ENCODE peak calls at places on chromosomes 11 and 22, in ten cellular contexts. K, C, A, J, T, U, R, M, D and V are unnamed samples.

GRCh38 chr22:33240901-33241300 is 182.7 kb upstream of the SYN3 start:
- DNase-seq in K (no peak), C (no peak), A (no peak), J (no peak), T (no peak), U (peak), R (no peak), M (peak), D (no peak), V (no peak)

GRCh38 chr11:64524534-64525042 is 66.4 kb upstream of the SLC22A12 start:
- DNase-seq in K (no peak), C (no peak), A (no peak), J (no peak), T (no peak), U (no peak), R (peak), M (no peak), D (no peak), V (no peak)

GRCh38 chr22:31618057-31618456 is 44.0 kb downstream of the PISD start:
- DNase-seq in K (no peak), C (no peak), A (no peak), J (no peak), T (no peak), U (no peak), R (no peak), M (no peak), D (no peak), V (no peak)

GRCh38 chr22:30402036-30402759 is 5.4 kb downstream of the SEC14L2 start:
- DNase-seq in K (no peak), C (no peak), A (no peak), J (no peak), T (no peak), U (peak), R (no peak), M (peak), D (no peak), V (no peak)

GRCh38 chr11:97269527-97269926 is 879.7 kb downstream of the JRKL start:
- DNase-seq in K (no peak), C (no peak), A (no peak), J (no peak), T (no peak), U (peak), R (no peak), M (peak), D (no peak), V (no peak)

GRCh38 chr22:43186272-43187170 is at the start of gene TTLL12:
- DNase-seq in K (peak), C (peak), A (peak), J (no peak), T (peak), U (peak), R (peak), M (peak), D (no peak), V (no peak)

GRCh38 chr11:72398058-72398758 is 36.1 kb downstream of the CLPB start:
- DNase-seq in K (no peak), C (no peak), A (no peak), J (no peak), T (no peak), U (no peak), R (no peak), M (no peak), D (no peak), V (no peak)

GRCh38 chr11:115257286-115258077 is 246.7 kb downstream of the CADM1 start:
- DNase-seq in K (no peak), C (no peak), A (no peak), J (no peak), T (no peak), U (no peak), R (no peak), M (no peak), D (no peak), V (no peak)

GRCh38 chr22:45090364-45090960 is 73.3 kb upstream of the NUP50 start:
- DNase-seq in K (peak), C (peak), A (no peak), J (no peak), T (peak), U (no peak), R (no peak), M (peak), D (no peak), V (no peak)

GRCh38 chr11:2708757-2709281 is 9.0 kb upstream of the KCNQ1OT1 start:
- DNase-seq in K (peak), C (peak), A (no peak), J (no peak), T (peak), U (peak), R (no peak), M (peak), D (no peak), V (no peak)

GRCh38 chr11:63682045-63682915 is 980 bp downstream of the RTN3 start:
- DNase-seq in K (peak), C (no peak), A (peak), J (no peak), T (no peak), U (peak), R (no peak), M (peak), D (no peak), V (no peak)

DNA sequence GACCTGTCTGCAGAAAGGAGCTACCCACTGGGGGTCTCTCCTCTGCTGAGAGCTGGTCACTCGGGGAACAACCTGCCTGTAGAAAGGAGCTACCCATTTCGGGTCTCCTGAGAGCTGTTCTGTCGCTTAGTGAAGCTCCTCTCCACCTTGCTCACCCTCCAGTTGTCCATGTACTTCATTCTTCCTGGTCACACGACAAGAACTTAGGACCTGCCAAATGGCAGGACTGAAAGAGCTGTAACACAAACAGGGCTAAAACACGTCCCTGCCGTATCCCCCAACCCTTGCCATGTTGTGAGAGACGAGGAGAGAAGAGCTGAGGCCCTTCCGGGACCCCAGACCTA is 24.1 kb upstream of the RNASEH2C start:
- DNase-seq in K (no peak), C (no peak), A (no peak), J (no peak), T (no peak), U (no peak), R (no peak), M (no peak), D (no peak), V (no peak)
- TF ChIP-seq CTCF in K (no peak), C (no peak), A (no peak), J (no peak), T (no peak), U (no peak), R (no peak), M (no peak), D (no peak), V (no peak)

GRCh38 chr11:58573451-58574104 is 2.1 kb downstream of the LPXN start:
- DNase-seq in K (peak), C (peak), A (peak), J (peak), T (peak), U (peak), R (no peak), M (peak), D (peak), V (no peak)
- H3K4me3 ChIP-seq in K (peak), C (no peak), A (no peak), J (no peak), T (peak), U (peak), R (peak), M (no peak), D (no peak), V (no peak)

GRCh38 chr11:78418584-78419211 is 1.1 kb upstream of the GAB2 start:
- DNase-seq in K (peak), C (peak), A (no peak), J (no peak), T (no peak), U (no peak), R (no peak), M (no peak), D (no peak), V (no peak)

GRCh38 chr11:78419327-78419726 is 1.7 kb upstream of the GAB2 start:
- DNase-seq in K (peak), C (peak), A (peak), J (peak), T (peak), U (peak), R (no peak), M (peak), D (peak), V (peak)

GRCh38 chr11:78417175-78417887 is at the start of gene GAB2:
- DNase-seq in K (no peak), C (no peak), A (no peak), J (no peak), T (no peak), U (no peak), R (peak), M (no peak), D (no peak), V (no peak)

GRCh38 chr11:78416285-78417174 is 1.1 kb downstream of the GAB2 start:
- DNase-seq in K (peak), C (peak), A (peak), J (peak), T (peak), U (peak), R (peak), M (peak), D (peak), V (peak)

GRCh38 chr11:78417888-78418583 is 416 bp upstream of the GAB2 start:
- DNase-seq in K (peak), C (peak), A (peak), J (peak), T (peak), U (peak), R (peak), M (peak), D (no peak), V (no peak)
- TF ChIP-seq CTCF in K (no peak), C (peak), A (peak), J (no peak), T (peak), U (no peak), R (no peak), M (no peak), D (no peak), V (no peak)

GRCh38 chr11:113473983-113474361 is 1.2 kb downstream of the DRD2 start:
- DNase-seq in K (no peak), C (no peak), A (no peak), J (no peak), T (peak), U (no peak), R (no peak), M (no peak), D (no peak), V (no peak)

GRCh38 chr11:113474362-113475159 is 637 bp downstream of the DRD2 start:
- DNase-seq in K (peak), C (peak), A (peak), J (no peak), T (peak), U (peak), R (no peak), M (peak), D (peak), V (peak)

GRCh38 chr11:113477321-113477720 is 2.1 kb upstream of the DRD2 start:
- DNase-seq in K (peak), C (no peak), A (no peak), J (no peak), T (no peak), U (no peak), R (no peak), M (peak), D (no peak), V (no peak)

GRCh38 chr11:113476553-113476952 is 1.4 kb upstream of the DRD2 start:
- DNase-seq in K (no peak), C (no peak), A (no peak), J (no peak), T (no peak), U (no peak), R (no peak), M (no peak), D (no peak), V (no peak)

DNA sequence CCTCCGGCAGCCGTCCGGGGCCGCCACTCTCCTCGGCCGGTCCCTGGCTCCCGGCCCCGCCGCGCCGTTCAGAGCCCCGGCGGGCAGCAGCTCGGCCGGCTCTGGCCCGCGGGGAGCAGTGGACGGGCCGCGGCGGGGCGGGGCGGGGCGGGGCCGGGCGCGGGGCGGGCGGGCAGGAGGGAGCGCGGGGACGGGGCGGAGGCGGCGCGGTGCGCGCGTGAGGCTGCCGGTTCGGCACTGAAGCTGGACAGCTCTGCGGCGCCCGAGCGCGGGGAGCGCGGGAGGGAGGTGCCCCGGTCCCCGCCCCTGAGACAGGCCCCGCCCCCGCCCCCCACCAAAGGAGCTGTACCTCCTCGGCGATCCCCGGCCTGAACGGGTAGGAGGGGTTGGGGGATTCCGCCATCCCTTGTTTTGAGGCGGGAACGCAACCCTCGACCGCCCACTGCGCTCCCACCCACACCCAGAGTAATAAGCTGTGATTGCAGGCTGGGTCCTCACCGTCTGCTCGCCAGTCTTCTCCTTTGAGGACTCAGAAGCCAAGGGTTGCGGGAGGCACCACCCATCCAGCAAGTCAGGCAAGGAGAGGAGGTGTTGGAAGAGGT is at the start of gene DRD2:
- DNase-seq in K (no peak), C (no peak), A (no peak), J (no peak), T (no peak), U (no peak), R (no peak), M (peak), D (no peak), V (no peak)
- H3K4me3 ChIP-seq in K (peak), C (no peak), A (no peak), J (no peak), T (no peak), U (no peak), R (no peak), M (peak), D (peak), V (no peak)

GRCh38 chr22:49977578-49977977 is 17.0 kb downstream of the PIM3 start:
- DNase-seq in K (no peak), C (no peak), A (no peak), J (no peak), T (no peak), U (no peak), R (no peak), M (no peak), D (no peak), V (no peak)

GRCh38 chr22:49975543-49976389 is 15.2 kb downstream of the PIM3 start:
- DNase-seq in K (no peak), C (no peak), A (no peak), J (no peak), T (peak), U (no peak), R (peak), M (peak), D (no peak), V (no peak)

GRCh38 chr22:49976439-49977175 is 16.0 kb downstream of the PIM3 start:
- DNase-seq in K (no peak), C (no peak), A (no peak), J (no peak), T (no peak), U (no peak), R (no peak), M (no peak), D (no peak), V (no peak)

GRCh38 chr22:49983148-49984042 is 22.8 kb downstream of the PIM3 start:
- DNase-seq in K (no peak), C (no peak), A (no peak), J (no peak), T (no peak), U (no peak), R (peak), M (peak), D (no peak), V (no peak)

DNA sequence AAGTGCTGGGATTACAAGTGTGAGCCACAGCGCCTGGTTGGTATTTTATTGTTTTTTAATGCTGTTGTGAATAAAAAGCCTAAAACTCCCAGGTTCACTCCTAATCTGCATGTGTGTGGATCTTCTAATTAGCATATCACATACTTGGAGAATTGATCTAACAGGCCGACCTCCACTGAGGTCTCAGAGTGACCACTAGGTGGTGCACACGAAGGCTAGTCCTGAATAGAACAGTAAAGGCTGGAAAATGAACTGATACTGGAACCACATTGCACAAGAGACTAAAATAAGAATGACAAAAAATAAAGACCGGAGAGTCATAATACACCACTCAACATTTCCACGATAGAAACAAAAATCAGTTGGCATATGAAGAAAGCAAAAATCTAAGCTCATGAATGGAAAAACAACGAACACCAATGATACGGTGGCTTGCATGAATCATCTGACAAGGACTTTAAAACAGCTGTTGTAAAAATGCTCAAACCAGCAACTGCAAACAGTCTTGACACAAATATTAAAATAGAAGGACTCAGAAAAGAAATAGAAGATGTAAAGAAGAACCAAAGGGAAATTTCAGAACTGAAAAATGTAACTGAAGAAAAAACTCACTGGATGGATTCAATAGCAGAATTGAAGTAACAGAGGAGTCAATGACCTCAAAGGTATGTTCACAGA is 19.2 kb downstream of the PIM3 start:
- DNase-seq in K (peak), C (no peak), A (no peak), J (no peak), T (peak), U (peak), R (no peak), M (peak), D (no peak), V (no peak)
- TF ChIP-seq CTCF in K (peak), C (peak), A (peak), J (no peak), T (peak), U (peak), R (peak), M (peak), D (peak), V (peak)

GRCh38 chr22:46651316-46651715 is 31.1 kb downstream of the GRAMD4 start:
- DNase-seq in K (no peak), C (no peak), A (no peak), J (no peak), T (no peak), U (no peak), R (no peak), M (no peak), D (no peak), V (no peak)

GRCh38 chr22:46649176-46650077 is 29.2 kb downstream of the GRAMD4 start:
- DNase-seq in K (peak), C (peak), A (peak), J (peak), T (no peak), U (peak), R (no peak), M (peak), D (no peak), V (no peak)

GRCh38 chr22:46652930-46653331 is 32.7 kb downstream of the GRAMD4 start:
- DNase-seq in K (peak), C (peak), A (peak), J (peak), T (peak), U (peak), R (no peak), M (peak), D (no peak), V (no peak)

GRCh38 chr22:46652081-46652929 is 32.1 kb downstream of the GRAMD4 start:
- DNase-seq in K (peak), C (peak), A (peak), J (no peak), T (peak), U (peak), R (no peak), M (peak), D (no peak), V (no peak)

DNA sequence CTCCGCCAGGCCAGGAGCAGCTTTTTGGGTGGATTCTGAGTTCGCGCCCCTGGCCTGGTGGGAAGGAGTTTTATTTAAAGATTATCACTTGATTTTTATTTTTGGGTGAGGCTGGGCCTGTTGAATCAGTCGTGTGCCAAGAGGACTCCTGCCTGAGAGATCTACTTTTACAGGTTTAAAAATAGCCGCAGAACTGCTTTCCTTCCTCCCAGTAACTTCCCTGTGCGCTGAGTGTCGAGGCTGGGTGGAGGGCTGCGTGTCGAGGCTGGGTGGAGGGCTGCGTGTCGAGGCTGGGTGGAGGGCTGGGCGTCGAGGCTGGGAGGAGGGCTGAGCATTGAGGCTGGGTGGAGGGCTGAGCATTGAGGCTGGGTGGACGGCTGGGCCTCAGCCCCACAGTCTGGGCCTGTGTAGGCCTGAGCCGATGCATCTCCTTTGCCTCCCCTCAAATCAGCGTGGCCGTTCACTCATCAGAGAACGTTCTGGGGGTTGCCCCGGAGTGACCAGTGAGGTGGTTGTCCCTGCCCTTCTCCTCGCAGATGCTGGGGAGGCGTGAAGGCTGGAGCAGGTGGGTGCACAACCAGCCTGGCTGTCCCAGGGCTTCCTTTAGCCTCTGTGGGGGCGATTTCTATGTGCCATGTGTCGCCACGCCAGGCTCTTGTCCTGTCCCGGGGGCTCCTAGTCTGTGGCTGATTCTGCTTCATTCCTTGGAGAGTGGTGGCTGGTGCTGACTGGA is 30.1 kb downstream of the GRAMD4 start:
- DNase-seq in K (no peak), C (no peak), A (no peak), J (no peak), T (no peak), U (no peak), R (no peak), M (no peak), D (no peak), V (no peak)
- H3K4me3 ChIP-seq in K (no peak), C (no peak), A (no peak), J (no peak), T (no peak), U (no peak), R (no peak), M (no peak), D (no peak), V (no peak)

DNA sequence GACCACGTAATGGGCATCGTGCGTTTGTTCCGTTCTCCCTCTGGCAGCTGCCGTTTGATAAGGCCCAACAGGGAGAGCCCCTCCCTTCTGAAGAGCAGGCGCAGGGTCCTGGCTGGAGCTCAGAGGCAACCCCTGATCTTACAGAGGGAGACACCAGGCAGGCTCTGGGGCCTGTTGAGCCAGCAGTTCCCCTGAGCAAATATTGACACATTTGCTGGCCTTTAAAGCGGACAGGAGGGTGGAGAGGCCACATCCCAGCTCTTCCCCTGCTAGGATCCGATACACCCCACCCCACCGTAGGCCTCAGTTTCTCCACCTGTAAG is 11.8 kb upstream of the C1QTNF6 start:
- DNase-seq in K (no peak), C (no peak), A (no peak), J (no peak), T (no peak), U (no peak), R (no peak), M (no peak), D (no peak), V (no peak)
- TF ChIP-seq CTCF in K (no peak), C (no peak), A (no peak), J (no peak), T (no peak), U (no peak), R (no peak), M (no peak), D (no peak), V (no peak)

GRCh38 chr11:47850337-47850736 is 2.2 kb upstream of the NUP160 start:
- DNase-seq in K (no peak), C (no peak), A (no peak), J (no peak), T (no peak), U (no peak), R (no peak), M (no peak), D (no peak), V (no peak)
- H3K4me3 ChIP-seq in K (no peak), C (no peak), A (no peak), J (no peak), T (no peak), U (no peak), R (no peak), M (no peak), D (no peak), V (no peak)

GRCh38 chr11:77071671-77072605 is 5.2 kb downstream of the CAPN5 start:
- DNase-seq in K (no peak), C (peak), A (no peak), J (no peak), T (no peak), U (no peak), R (no peak), M (no peak), D (no peak), V (no peak)
- TF ChIP-seq CTCF in K (no peak), C (no peak), A (no peak), J (no peak), T (no peak), U (no peak), R (no peak), M (no peak), D (no peak), V (no peak)